ENCODE peak calls at places on chromosomes 5 and 9, in six cellular contexts. I is SK-N-SH, C is H1, Y is GM12878, D is HepG2, O is K562. R is an unnamed sample.

GRCh38 chr9:121718063-121718462 is 66.6 kb downstream of the DAB2IP start:
- DNase-seq in Y (no peak), C (no peak), O (no peak), I (peak; percentile 81), D (no peak), R (no peak)

GRCh38 chr5:73122875-73123810 is 2.8 kb downstream of the TMEM171 start:
- DNase-seq in I (no peak), D (no peak), O (no peak), Y (no peak), C (peak; percentile 57), R (no peak)

GRCh38 chr5:36680066-36680465 is 73.7 kb downstream of the SLC1A3 start:
- DNase-seq in Y (no peak), C (no peak), D (no peak), O (no peak), I (no peak), R (no peak)

GRCh38 chr5:12217039-12217438 is 312.8 kb upstream of the CTNND2 start:
- DNase-seq in Y (no peak), I (no peak), O (no peak), D (no peak), C (no peak), R (no peak)

GRCh38 chr9:135304886-135305285 is 174.7 kb upstream of the PPP1R26 start:
- DNase-seq in Y (no peak), O (no peak), D (no peak), I (no peak), C (no peak), R (no peak)

GRCh38 chr5:2188137-2188536 is 305.4 kb upstream of the IRX4 start:
- DNase-seq in O (no peak), I (no peak), D (no peak), Y (no peak), C (no peak), R (no peak)

GRCh38 chr5:72857396-72857795 is 40.9 kb downstream of the TNPO1 start:
- DNase-seq in Y (no peak), D (no peak), C (no peak), I (no peak), O (no peak), R (no peak)

GRCh38 chr5:7850533-7851239 is at the start of gene CFAP90:
- DNase-seq in I (peak; percentile 94), Y (no peak), D (peak; percentile 49), O (no peak), C (peak; percentile 93), R (no peak)

GRCh38 chr9:126151671-126152050 is 175.0 kb upstream of the MVB12B start:
- DNase-seq in Y (no peak), I (peak; percentile 41), D (no peak), O (no peak), C (no peak), R (no peak)

GRCh38 chr9:96256800-96257199 is 45.2 kb downstream of the HSD17B3 start:
- DNase-seq in D (peak; percentile 12), C (no peak), O (peak; percentile 79), I (no peak), Y (no peak), R (no peak)

GRCh38 chr5:54438601-54439399 is 16.7 kb upstream of the HSPB3 start:
- DNase-seq in D (no peak), O (no peak), I (no peak), C (no peak), Y (no peak), R (no peak)

GRCh38 chr5:54159153-54159836 is 151.1 kb downstream of the ARL15 start:
- DNase-seq in O (peak; percentile 17), D (peak; percentile 7), Y (no peak), I (no peak), C (no peak), R (peak; percentile 72)

GRCh38 chr9:116207371-116208111 is 54.0 kb downstream of the PAPPA start:
- DNase-seq in Y (no peak), C (no peak), I (no peak), O (no peak), D (no peak), R (no peak)

GRCh38 chr9:4489562-4489918 is 728 bp upstream of the SLC1A1 start:
- DNase-seq in D (no peak), Y (no peak), C (peak; percentile 53), I (peak; percentile 40), O (no peak), R (no peak)

GRCh38 chr9:135258461-135258860 is 171.0 kb downstream of the OLFM1 start:
- DNase-seq in O (no peak), D (no peak), Y (no peak), I (no peak), C (no peak), R (no peak)

GRCh38 chr5:36619012-36619635 is 12.7 kb downstream of the SLC1A3 start:
- DNase-seq in I (no peak), D (no peak), O (no peak), C (peak; percentile 64), Y (no peak), R (no peak)

GRCh38 chr9:120386390-120387131 is 193.4 kb downstream of the CDK5RAP2 start:
- DNase-seq in I (peak; percentile 48), C (no peak), D (peak; percentile 89), O (no peak), Y (no peak), R (no peak)

GRCh38 chr9:14428781-14429230 is 114.9 kb upstream of the NFIB start:
- DNase-seq in D (peak; percentile 25), C (peak; percentile 92), Y (no peak), I (peak; percentile 53), O (peak; percentile 58), R (no peak)

GRCh38 chr5:108367679-108368334 is 14.1 kb downstream of the FBXL17 start:
- DNase-seq in I (no peak), Y (no peak), C (no peak), O (no peak), D (no peak), R (no peak)
- TF ChIP-seq GABPA in I (no peak), Y (no peak), C (no peak), O (no peak), D (no peak), R (no peak)

GRCh38 chr5:95846554-95847260 is 24.2 kb upstream of the GLRX start:
- DNase-seq in O (peak; percentile 80), Y (no peak), C (peak; percentile 71), D (peak; percentile 63), I (peak; percentile 83), R (peak; percentile 43)
- TF ChIP-seq GABPA in O (no peak), Y (no peak), C (no peak), D (no peak), I (no peak), R (no peak)

DNA sequence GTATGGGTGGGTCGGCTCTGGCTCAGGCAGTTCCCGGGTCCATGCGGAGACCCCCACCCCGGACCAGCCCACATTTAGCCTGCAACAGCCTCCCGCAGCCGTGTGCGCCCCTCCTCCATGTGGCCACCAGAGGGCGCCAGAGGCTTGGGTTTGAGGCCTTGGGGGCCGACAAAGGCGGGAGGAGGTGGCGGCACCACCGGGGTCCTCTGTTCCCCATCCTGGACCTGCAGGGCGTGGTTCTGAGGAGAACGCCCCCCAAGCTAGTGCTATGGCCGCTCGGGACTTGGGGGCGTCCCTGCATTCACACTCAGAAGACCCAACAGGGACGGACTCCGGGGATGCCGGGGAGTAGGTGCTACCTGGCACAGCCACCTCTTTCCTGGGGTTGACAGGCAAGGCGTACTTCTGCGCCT is 16.5 kb downstream of the ASS1 start:
- DNase-seq in C (peak; percentile 96), D (peak; percentile 28), O (peak; percentile 81), Y (no peak), I (peak; percentile 87), R (no peak)
- TF ChIP-seq GABPA in C (no peak), D (no peak), O (no peak), Y (no peak), I (no peak), R (no peak)

GRCh38 chr9:70868661-70869652 is 252.5 kb downstream of the TRPM3 start:
- DNase-seq in D (no peak), Y (no peak), C (no peak), I (no peak), O (no peak), R (no peak)
- TF ChIP-seq GABPA in D (no peak), Y (no peak), C (no peak), I (no peak), O (no peak), R (no peak)

GRCh38 chr9:9112001-9112725 is 1312.6 kb upstream of the DMAC1 start:
- DNase-seq in O (no peak), C (no peak), Y (no peak), D (no peak), I (no peak), R (no peak)
- TF ChIP-seq GABPA in O (no peak), C (no peak), Y (no peak), D (no peak), I (no peak), R (no peak)

GRCh38 chr5:159951834-159952233 is 35.6 kb downstream of the ADRA1B start:
- DNase-seq in O (no peak), Y (no peak), I (no peak), C (no peak), D (no peak), R (no peak)
- TF ChIP-seq GABPA in O (no peak), Y (no peak), I (no peak), C (no peak), D (no peak), R (no peak)

GRCh38 chr5:43780586-43780985 is 177.6 kb downstream of the NNT start:
- DNase-seq in I (no peak), Y (no peak), D (no peak), O (no peak), C (no peak), R (no peak)
- TF ChIP-seq GABPA in I (no peak), Y (no peak), D (no peak), O (no peak), C (no peak), R (no peak)